ENCODE peak calls at places on chromosome 15, in four cellular contexts. S is PC-9, F is osteoblast, W is mesendoderm. E is an unnamed sample.

GRCh38 chr15:74955796-74956647 is 550 bp downstream of the RPP25 start:
- DNase-seq in S (peak), F (peak), W (peak), E (peak)

GRCh38 chr15:83061680-83062079 is 5.4 kb downstream of the BTBD1 start:
- DNase-seq in S (no peak), F (no peak), W (no peak), E (no peak)

GRCh38 chr15:32682569-32682968 is 35.2 kb upstream of the GREM1 start:
- DNase-seq in S (no peak), F (peak), W (no peak), E (no peak)

GRCh38 chr15:25890532-25890931 is 27.4 kb upstream of the ATP10A start:
- DNase-seq in S (no peak), F (no peak), W (no peak), E (no peak)

GRCh38 chr15:45549831-45550230 is 27.3 kb upstream of the SLC30A4 start:
- DNase-seq in S (no peak), F (no peak), W (no peak), E (no peak)

GRCh38 chr15:57735891-57736290 is 29.4 kb downstream of the POLR2M start:
- DNase-seq in S (no peak), F (peak), W (no peak), E (no peak)

GRCh38 chr15:61364871-61365270 is 135.8 kb upstream of the RORA start:
- DNase-seq in S (no peak), F (no peak), W (peak), E (no peak)

GRCh38 chr15:48062476-48062875 is 58.3 kb upstream of the SLC24A5 start:
- DNase-seq in S (no peak), F (peak), W (no peak), E (no peak)

GRCh38 chr15:63190993-63191392 is 1.6 kb downstream of the RAB8B start:
- DNase-seq in S (no peak), F (no peak), W (no peak), E (no peak)
- H3K4me3 ChIP-seq in S (peak), F (peak), W (no peak), E (peak)

GRCh38 chr15:81264072-81264857 is 59.7 kb downstream of the STARD5 start:
- DNase-seq in S (no peak), F (peak), W (no peak), E (no peak)

GRCh38 chr15:81265944-81266775 is 57.8 kb downstream of the STARD5 start:
- DNase-seq in S (peak), F (peak), W (peak), E (peak)

GRCh38 chr15:81268340-81268739 is 55.6 kb downstream of the STARD5 start:
- DNase-seq in S (no peak), F (no peak), W (no peak), E (no peak)

GRCh38 chr15:81263477-81263876 is 60.5 kb downstream of the STARD5 start:
- DNase-seq in S (no peak), F (no peak), W (no peak), E (no peak)

DNA sequence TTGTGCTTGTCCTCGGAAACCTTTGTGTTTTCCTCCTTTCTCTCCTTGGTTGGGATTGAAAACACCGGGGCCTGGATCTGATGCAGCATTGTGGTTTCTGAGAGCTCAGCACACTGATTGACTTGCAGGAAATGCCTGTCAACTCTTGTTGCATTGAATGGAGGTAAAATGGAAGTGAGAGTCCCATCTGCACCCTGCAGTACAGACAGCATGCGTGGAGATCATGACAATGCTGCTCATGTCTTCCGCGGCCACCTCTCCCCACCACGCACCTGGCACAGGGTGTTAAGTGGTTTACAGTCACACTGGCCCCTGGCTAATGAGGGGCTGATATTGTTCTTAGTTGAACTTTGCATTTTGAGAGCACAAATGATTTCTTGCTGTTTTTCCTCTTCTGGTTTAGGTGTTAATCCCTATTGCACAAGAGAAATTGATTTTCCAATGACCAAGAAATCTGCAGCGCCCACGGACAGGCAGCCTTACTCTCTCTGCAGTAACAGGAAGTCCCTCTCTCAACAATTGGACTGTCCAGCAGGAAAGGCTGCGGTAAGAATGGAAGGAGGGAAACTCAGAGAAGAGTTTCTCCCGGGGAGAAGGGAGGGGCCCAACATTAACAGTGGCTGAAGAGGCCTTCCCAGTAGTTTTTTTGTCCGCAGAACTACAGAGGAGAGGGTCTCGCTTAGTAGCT is 58.5 kb downstream of the STARD5 start:
- DNase-seq in S (no peak), F (no peak), W (no peak), E (no peak)
- H3K27ac ChIP-seq in S (no peak), F (no peak), W (no peak), E (no peak)

GRCh38 chr15:49424954-49425353 is 1.9 kb downstream of the FGF7 start:
- DNase-seq in S (no peak), F (no peak), W (no peak), E (no peak)
- H3K4me3 ChIP-seq in S (no peak), F (peak), W (no peak), E (peak)

GRCh38 chr15:85439996-85440395 is 59.6 kb downstream of the AKAP13 start:
- DNase-seq in S (no peak), F (no peak), W (no peak), E (no peak)
- H3K27ac ChIP-seq in S (no peak), F (no peak), W (no peak), E (no peak)

GRCh38 chr15:41544650-41545015 is 576 bp upstream of the RPAP1 start:
- DNase-seq in S (no peak), F (no peak), W (no peak), E (peak)
- H3K4me3 ChIP-seq in S (peak), F (peak), W (no peak), E (peak)

DNA sequence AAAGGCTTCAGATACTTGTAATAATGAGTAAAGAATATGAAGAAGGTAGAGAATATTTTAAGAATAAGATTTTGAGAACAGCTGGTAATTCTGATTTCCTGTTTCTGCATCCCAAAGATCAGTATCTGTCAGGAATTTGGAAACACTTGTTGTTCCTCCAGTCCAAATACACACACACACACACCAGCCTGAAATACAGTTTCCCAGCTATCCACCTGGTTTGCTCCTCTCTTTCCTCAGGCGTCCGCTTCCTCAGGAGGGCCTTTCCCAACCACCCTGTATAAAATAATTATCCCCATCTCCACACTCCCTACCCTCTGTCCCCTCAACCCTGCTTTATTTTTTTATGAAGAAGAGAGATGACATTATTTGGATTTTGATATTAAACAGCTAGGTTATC is 2.0 kb upstream of the FSIP1 start:
- DNase-seq in S (no peak), F (peak), W (no peak), E (no peak)
- H3K27ac ChIP-seq in S (no peak), F (peak), W (no peak), E (no peak)